ENCODE peak calls at places on chromosomes 11 and 22, in six cellular contexts. X is Panc1; Q is vagina; T is A549; Y is CD8-positive, alpha-beta memory T cell; P is upper lobe of right lung. G is an unnamed sample. For H3K4me1, the result is how much of the 10 kb centered on the place peaks cover.

GRCh38 chr22:46518038-46518437 is 19.4 kb downstream of the CELSR1 start:
- DNase-seq in X (no peak), Q (no peak), T (no peak), Y (no peak), P (no peak), G (no peak)

GRCh38 chr22:24810043-24810749 is 4.2 kb downstream of the SGSM1 start:
- DNase-seq in X (no peak), Q (no peak), T (no peak), Y (no peak), P (no peak), G (no peak)

GRCh38 chr11:5851002-5851401 is 6.5 kb downstream of the OR52E8 start:
- DNase-seq in X (no peak), Q (no peak), T (no peak), Y (no peak), P (no peak), G (no peak)

GRCh38 chr11:22338465-22338810 is 257 bp downstream of the SLC17A6 start:
- DNase-seq in X (no peak), Q (no peak), T (no peak), Y (no peak), P (no peak), G (no peak)

GRCh38 chr22:38243007-38243775 is 29.6 kb downstream of the TMEM184B start:
- DNase-seq in X (no peak), Q (no peak), T (peak), Y (no peak), P (no peak), G (no peak)

GRCh38 chr22:44648821-44649566 is 53.0 kb upstream of the PRR5 start:
- DNase-seq in X (no peak), Q (no peak), T (no peak), Y (no peak), P (peak), G (no peak)

GRCh38 chr11:114284021-114284420 is 12.2 kb upstream of the NNMT start:
- DNase-seq in X (no peak), Q (peak), T (no peak), Y (no peak), P (no peak), G (no peak)

GRCh38 chr11:86291466-86292262 is 10.4 kb upstream of the HIKESHI start:
- DNase-seq in X (peak), Q (no peak), T (peak), Y (peak), P (no peak), G (no peak)

GRCh38 chr11:41256060-41256459 is 203.4 kb downstream of the LRRC4C start:
- DNase-seq in X (no peak), Q (no peak), T (no peak), Y (no peak), P (no peak), G (no peak)

GRCh38 chr11:62879150-62879549 is 1.5 kb upstream of the SLC3A2 start:
- DNase-seq in X (no peak), Q (no peak), T (no peak), Y (no peak), P (no peak), G (no peak)

GRCh38 chr22:50675553-50676199 is 3.1 kb downstream of the SHANK3 start:
- DNase-seq in X (no peak), Q (peak), T (no peak), Y (no peak), P (no peak), G (no peak)

GRCh38 chr22:50674606-50675552 is 2.3 kb downstream of the SHANK3 start:
- DNase-seq in X (no peak), Q (peak), T (peak), Y (no peak), P (peak), G (no peak)

GRCh38 chr22:50672471-50673230 is at the start of gene SHANK3:
- DNase-seq in X (no peak), Q (no peak), T (no peak), Y (no peak), P (no peak), G (no peak)

GRCh38 chr22:50673231-50674126 is 856 bp downstream of the SHANK3 start:
- DNase-seq in X (no peak), Q (no peak), T (no peak), Y (no peak), P (no peak), G (no peak)

GRCh38 chr22:50674127-50674493 is 1.5 kb downstream of the SHANK3 start:
- DNase-seq in X (no peak), Q (no peak), T (no peak), Y (no peak), P (no peak), G (no peak)
- H3K27ac ChIP-seq in X (no peak), Q (no peak), T (peak), Y (no peak), P (peak), G (peak)

GRCh38 chr11:2517016-2517385 is 72.2 kb downstream of the KCNQ1 start:
- DNase-seq in X (no peak), Q (peak), T (no peak), Y (no peak), P (peak), G (no peak)
- H3K4me1 ChIP-seq in X (under half), Q (under half), T (under half), Y (under half), P (under half), G (under half)

DNA sequence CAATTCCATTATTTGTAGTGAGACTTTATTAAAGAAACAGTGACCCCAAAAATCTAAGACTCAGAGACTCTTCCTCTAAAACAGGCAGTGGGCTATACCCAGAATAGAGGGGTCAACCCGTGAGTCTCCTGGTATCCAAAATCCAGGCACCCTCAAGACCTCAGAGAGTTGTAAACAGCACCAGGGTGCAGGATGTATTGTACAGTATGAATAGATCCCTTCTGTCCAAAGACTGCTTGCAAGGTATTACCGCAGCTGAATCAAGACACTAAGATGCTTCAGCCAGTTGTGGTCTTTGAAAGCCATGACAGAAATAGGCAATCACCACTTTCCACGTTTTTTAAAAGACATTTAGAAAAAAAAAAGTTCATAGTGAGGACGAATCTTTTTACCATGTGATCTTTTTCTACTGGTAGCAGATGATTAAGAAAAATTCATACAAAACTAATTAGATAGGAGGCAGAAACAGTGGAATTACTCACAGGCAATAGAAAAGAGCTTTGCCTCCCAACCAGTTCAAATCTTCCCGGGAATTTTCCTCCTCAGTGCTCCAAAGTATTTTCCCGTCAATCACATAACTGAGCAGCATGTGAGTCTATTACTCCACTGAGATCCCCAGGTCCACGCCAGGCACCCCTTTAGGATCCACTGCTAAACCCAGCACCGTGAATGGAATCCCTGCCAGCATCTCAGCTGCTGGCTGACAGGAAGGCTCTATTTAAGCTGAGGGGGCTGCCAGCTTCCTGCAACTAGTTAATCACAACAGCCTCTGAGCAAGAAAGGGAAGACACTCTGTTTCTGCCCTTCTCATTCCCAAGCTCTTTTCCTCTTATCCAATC is 113.1 kb downstream of the ETS1 start:
- DNase-seq in X (no peak), Q (no peak), T (no peak), Y (no peak), P (no peak), G (no peak)
- H3K27ac ChIP-seq in X (no peak), Q (peak), T (no peak), Y (no peak), P (peak), G (no peak)

GRCh38 chr11:117219995-117220394 is 11.9 kb downstream of the PCSK7 start:
- DNase-seq in X (no peak), Q (no peak), T (no peak), Y (no peak), P (no peak), G (no peak)

GRCh38 chr11:117219455-117219854 is 12.4 kb downstream of the PCSK7 start:
- DNase-seq in X (no peak), Q (no peak), T (no peak), Y (no peak), P (no peak), G (no peak)

GRCh38 chr11:117220568-117220967 is 11.3 kb downstream of the PCSK7 start:
- DNase-seq in X (no peak), Q (no peak), T (no peak), Y (no peak), P (no peak), G (no peak)

GRCh38 chr11:117221775-117222517 is 9.9 kb downstream of the PCSK7 start:
- DNase-seq in X (no peak), Q (no peak), T (no peak), Y (no peak), P (no peak), G (peak)

GRCh38 chr11:117220999-117221774 is 10.7 kb downstream of the PCSK7 start:
- DNase-seq in X (no peak), Q (no peak), T (no peak), Y (no peak), P (no peak), G (no peak)
- H3K4me1 ChIP-seq in X (under half), Q (half or more), T (under half), Y (under half), P (under half), G (under half)

DNA sequence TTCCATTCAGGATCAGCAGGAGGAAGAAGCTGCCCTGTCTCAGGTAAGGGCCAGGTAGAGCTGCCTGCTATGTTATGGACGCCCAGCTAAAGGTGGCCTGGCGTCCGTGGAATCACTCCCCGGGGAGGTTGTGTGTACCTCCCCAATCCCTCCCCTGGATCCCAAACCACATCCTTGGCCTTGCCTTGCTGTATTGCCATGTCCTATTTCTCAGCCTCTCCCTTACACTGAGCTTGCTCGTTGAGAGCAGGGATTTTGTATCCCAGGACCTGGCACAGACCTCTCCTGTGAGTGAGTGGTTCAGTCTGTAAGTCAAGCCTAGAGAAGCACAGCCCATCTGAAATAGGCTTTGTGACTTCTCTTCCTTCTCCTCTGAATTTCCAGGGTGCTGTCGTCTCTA is 53.9 kb downstream of the TRAF6 start:
- DNase-seq in X (no peak), Q (no peak), T (no peak), Y (no peak), P (no peak), G (no peak)
- H3K27ac ChIP-seq in X (no peak), Q (peak), T (peak), Y (no peak), P (peak), G (peak)

DNA sequence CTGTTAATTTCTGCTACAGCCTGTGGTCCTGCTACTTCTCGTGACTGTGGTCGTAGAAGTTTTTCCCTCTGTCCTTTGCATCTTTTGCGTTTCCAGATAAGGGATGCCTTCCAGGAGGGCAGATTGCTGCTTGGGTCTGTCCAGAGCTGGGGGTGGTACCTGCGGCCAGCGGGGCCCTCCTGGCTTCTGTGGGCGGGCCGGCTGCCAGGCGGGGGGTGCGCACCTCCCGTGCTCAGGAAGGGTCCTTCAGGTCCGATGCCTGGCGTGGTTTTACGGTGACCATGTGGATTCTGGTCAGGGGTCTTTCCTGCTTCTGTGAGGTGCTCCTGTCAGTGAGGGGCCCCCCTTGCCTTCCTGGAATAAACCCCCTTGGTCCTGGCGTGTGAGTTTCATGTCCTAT is 84.8 kb downstream of the KCNQ1 start:
- DNase-seq in X (no peak), Q (no peak), T (no peak), Y (no peak), P (peak), G (no peak)
- H3K4me1 ChIP-seq in X (under half), Q (under half), T (under half), Y (under half), P (under half), G (under half)

DNA sequence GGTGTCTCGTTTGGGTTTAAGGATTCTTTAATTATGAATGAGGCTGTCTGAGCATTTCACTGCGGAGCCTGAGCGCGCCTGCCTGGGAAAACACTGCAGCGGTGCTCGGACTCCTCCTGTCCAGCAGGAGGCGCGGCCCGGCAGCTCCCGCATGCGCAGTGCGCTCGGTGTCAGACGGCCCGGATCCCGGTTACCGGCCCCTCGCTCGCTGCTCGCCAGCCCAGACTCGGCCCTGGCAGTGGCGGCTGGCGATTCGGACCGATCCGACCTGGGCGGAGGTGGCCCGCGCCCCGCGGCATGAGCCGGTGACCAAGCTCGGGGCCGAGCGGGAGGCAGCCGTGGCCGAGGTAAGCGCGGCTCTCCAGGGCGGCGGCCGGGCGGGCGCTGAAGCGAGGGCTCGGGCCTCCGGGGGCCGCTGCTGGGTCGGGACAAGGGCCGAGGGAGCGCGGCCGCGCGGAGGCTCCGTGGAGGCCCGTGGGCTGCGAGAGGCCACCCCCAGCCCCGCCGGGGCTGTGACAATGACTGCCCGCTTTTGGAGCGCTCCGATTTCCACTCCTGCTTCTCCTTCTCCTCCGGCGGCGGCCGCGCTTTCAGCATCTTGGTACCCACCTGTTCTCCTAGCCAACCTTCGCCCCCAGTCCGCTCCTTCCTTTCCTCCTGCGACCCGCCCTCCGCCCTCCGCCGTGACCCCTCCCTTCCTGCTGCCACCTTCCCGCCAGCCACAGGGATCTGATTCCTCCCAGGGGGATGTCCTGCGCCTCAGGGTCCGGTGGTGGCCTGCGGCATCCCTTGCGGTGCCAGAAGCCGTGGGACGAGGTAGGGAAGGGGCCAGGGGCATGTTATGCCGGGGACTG is at the start of gene EXT2:
- DNase-seq in X (no peak), Q (no peak), T (peak), Y (peak), P (peak), G (peak)
- H3K27ac ChIP-seq in X (peak), Q (peak), T (peak), Y (peak), P (peak), G (peak)

GRCh38 chr22:16783930-16784354 is 41.3 kb downstream of the XKR3 start:
- DNase-seq in X (no peak), Q (no peak), T (peak), Y (no peak), P (no peak), G (no peak)

GRCh38 chr22:16777284-16777924 is 47.8 kb downstream of the XKR3 start:
- DNase-seq in X (no peak), Q (no peak), T (no peak), Y (no peak), P (no peak), G (no peak)

GRCh38 chr22:16783453-16783852 is 41.8 kb downstream of the XKR3 start:
- DNase-seq in X (no peak), Q (no peak), T (no peak), Y (no peak), P (no peak), G (no peak)

GRCh38 chr22:16781074-16781763 is 44.0 kb downstream of the XKR3 start:
- DNase-seq in X (no peak), Q (no peak), T (no peak), Y (no peak), P (no peak), G (no peak)

DNA sequence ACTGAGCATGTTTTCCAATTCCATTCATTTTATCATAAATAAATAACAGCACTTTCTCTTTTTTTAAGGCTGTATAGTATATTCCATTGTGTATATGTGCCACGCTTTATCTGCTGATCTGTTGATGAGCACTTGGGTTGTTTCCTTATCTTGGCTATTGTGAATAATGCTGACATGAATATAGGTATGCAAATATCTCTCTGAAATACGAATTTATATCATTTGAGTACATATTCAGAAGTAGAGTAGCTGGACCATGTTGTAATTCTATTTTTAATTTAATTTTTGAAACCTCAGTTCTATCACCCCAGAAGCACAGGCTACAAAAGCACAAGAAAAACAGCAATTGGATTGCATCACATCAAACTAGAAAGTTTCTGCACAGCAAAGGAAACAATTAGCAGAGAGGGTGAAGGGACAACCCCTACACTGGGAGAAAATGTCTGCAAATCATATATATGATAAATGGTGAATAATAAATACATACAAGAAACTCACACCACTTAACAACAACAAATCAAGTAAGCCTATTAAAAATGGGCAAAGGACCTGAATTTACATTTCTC is 43.4 kb downstream of the XKR3 start:
- DNase-seq in X (no peak), Q (no peak), T (no peak), Y (no peak), P (no peak), G (no peak)
- H3K4me1 ChIP-seq in X (under half), Q (under half), T (under half), Y (under half), P (under half), G (under half)

G was measured in tibial nerve.